ENCODE peak calls at places on chromosomes 7 and 10, in ten cellular contexts. G is ovary, U is astrocyte of the cerebellum, A is A549, Z is SK-N-SH, O is cardiac muscle cell, V is bronchial epithelial cell, D is testis, C is fibroblast of the aortic adventitia, Q is GM06990. Y is an unnamed sample.

GRCh38 chr7:21113609-21114416 is 314.1 kb upstream of the SP4 start:
- DNase-seq in D (no peak), C (no peak), U (no peak), Z (no peak), Q (no peak), V (no peak), G (no peak), O (no peak), A (no peak), Y (no peak)

GRCh38 chr7:35874881-35875280 is 74.0 kb downstream of the SEPTIN7 start:
- DNase-seq in U (no peak), G (no peak), A (no peak), D (no peak), Z (no peak), Q (no peak), V (no peak), C (peak; percentile 36), O (no peak), Y (no peak)

GRCh38 chr7:74289660-74290589 is 718 bp downstream of the CLIP2 start:
- DNase-seq in D (no peak), G (peak; percentile 56), V (no peak), C (peak; percentile 34), O (no peak), Z (peak; percentile 76), A (peak; percentile 42), U (no peak), Q (peak; percentile 59), Y (no peak)

GRCh38 chr10:131997366-131998049 is 15.8 kb upstream of the BNIP3 start:
- DNase-seq in Q (no peak), G (peak; percentile 93), O (peak; percentile 92), D (peak; percentile 83), U (peak; percentile 9), V (peak; percentile 84), C (peak; percentile 69), Z (no peak), A (peak; percentile 66), Y (peak; percentile 10)

GRCh38 chr7:47405921-47406765 is 175.8 kb downstream of the TNS3 start:
- DNase-seq in O (peak; percentile 38), G (peak; percentile 62), C (peak; percentile 46), Z (no peak), A (peak; percentile 49), U (peak; percentile 56), V (peak; percentile 78), Q (no peak), D (peak; percentile 62), Y (peak; percentile 85)

GRCh38 chr10:77620731-77621130 is 16.9 kb downstream of the KCNMA1 start:
- DNase-seq in A (no peak), V (peak; percentile 28), Q (no peak), O (no peak), U (no peak), G (no peak), C (no peak), Z (no peak), D (no peak), Y (no peak)

GRCh38 chr10:74460812-74461211 is 309.8 kb downstream of the ADK start:
- DNase-seq in V (no peak), U (no peak), G (no peak), Q (no peak), O (peak; percentile 5), Z (no peak), C (peak; percentile 12), A (no peak), D (no peak), Y (no peak)

GRCh38 chr10:3293536-3294431 is 121.2 kb upstream of the PITRM1 start:
- DNase-seq in A (no peak), C (peak; percentile 77), D (no peak), U (no peak), G (no peak), V (no peak), O (no peak), Q (no peak), Z (no peak), Y (no peak)

GRCh38 chr7:56206420-56206819 is 90.2 kb upstream of the NUPR2 start:
- DNase-seq in U (no peak), G (no peak), D (no peak), C (no peak), A (no peak), O (no peak), V (no peak), Q (no peak), Z (no peak), Y (no peak)

GRCh38 chr10:93030409-93030808 is 30.2 kb upstream of the CYP26C1 start:
- DNase-seq in G (no peak), Z (no peak), D (no peak), O (peak; percentile 78), C (peak; percentile 78), V (peak; percentile 71), U (peak; percentile 36), Q (no peak), A (peak; percentile 23), Y (peak; percentile 68)

DNA sequence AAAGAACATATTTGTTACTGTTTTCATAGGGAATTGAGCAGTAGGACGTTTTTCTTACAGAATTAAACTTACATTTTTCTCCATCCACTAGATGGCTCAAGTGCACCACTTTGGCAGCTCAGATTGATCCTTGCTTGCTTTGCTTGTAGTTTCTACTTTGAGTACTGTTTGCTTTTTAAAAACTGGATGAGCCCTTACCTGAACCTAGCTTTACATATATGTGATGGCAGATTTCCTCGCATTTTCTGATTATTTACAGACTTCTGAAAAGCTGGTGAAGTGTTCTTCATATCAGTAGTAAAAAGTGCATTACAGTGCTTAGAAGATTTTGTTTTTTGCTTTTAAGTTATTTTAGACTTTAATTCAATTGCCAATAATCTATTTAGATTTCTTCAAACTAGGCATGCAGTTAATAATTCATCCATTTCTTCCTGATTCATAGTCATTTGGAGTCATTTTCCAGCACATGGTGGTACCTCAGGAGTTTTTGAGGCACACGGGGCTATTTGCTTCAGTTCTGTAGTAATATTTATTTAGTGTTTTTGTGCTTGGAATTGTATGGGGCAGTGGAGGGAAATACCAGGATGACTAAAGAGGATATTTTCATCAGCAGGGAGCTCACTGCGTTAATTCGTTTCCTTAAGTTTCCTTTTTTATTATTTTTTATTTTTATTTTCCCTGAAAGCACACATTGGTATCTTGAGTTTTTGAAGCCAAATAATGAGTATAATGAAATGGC is 57.3 kb downstream of the MAPK8 start:
- DNase-seq in G (peak; percentile 45), A (peak; percentile 80), O (peak; percentile 86), D (peak; percentile 54), Z (peak; percentile 30), Q (peak; percentile 9), U (peak; percentile 75), V (peak; percentile 76), C (peak; percentile 88), Y (peak; percentile 36)
- H3K4me3 ChIP-seq in G (no peak overlapping the region), A (no peak overlapping the region), O (no peak overlapping the region), D (no peak overlapping the region), Z (no peak overlapping the region), Q (no peak overlapping the region), U (no peak overlapping the region), V (no peak overlapping the region), C (no peak overlapping the region), Y (no peak overlapping the region)

DNA sequence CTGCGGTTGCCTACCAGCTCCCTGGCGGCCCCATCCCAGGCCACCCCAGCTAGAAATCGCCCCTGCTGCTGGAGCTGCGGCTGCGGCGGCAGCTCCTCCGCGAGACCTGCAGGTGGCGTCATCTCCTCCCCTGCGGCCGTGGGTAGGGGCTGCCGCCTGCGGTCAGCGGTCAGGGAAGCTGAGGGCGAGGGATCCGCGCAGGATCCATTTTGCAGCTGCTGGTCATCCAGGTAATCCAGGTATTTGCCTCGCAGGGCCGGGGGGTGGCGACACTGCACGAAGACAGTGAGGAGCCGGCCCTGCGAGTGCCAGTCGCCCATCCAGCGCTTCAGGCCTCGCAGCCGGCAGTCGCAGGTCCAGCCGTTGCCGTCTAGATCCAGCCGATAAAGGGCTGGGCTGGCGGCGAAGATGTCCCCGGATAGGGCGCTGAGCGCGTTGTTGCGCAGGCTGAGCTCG is 1.5 kb downstream of the TRIL start:
- DNase-seq in O (peak; percentile 72), G (peak; percentile 66), Z (peak; percentile 95), U (no peak), Q (no peak), A (peak; percentile 33), V (peak; percentile 26), C (peak; percentile 18), D (peak; percentile 52), Y (no peak)
- TF ChIP-seq CTCF in O (peak; percentile 72), G (peak; percentile 67), Z (peak; percentile 75), U (peak; percentile 62), Q (peak; percentile 3), A (peak; percentile 6), V (peak; percentile 55), C (peak; percentile 66), D (peak; percentile 48), Y (peak; percentile 75)

DNA sequence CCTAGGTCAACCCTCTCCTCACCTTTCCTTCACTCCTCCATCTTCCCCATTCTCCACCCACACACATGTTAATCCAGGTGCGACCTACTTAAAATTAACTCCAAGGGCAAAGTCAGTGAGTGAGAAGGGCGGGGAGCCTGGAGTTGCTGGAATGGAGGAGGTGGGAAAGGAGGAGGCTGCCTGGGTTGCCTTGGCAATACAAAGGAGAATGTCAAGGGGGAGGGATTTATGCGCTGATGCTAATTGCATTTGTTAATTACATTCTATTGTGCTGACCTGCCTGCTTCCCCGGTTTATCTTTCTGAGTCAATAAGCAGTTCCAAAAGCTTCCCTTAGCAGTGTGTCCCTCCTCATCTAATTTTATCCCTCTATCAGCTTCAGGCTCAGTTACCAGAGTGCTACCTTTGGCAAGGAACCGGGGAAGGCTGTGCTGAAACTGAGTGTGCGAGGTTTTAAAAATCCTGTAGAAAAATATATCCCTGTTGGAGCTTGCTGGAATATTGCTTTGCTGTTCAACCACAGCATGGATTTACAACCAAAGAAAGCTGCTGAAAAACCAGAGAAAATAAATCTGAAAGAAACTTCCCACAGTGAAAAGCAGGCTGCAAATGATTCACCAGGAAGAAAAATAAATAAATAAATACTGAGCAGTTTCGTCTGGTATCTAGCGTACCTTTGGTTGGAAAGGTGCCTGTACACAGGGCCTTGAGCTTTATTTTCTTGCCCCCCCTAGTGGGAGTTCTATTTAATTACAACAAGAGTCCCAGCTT is 113.2 kb upstream of the DGKB start:
- DNase-seq in V (peak; percentile 87), D (peak; percentile 38), O (peak; percentile 85), Q (no peak), A (peak; percentile 69), G (peak; percentile 24), C (peak; percentile 79), Z (peak; percentile 49), U (peak; percentile 76), Y (peak; percentile 43)
- H3K4me3 ChIP-seq in V (no peak overlapping the region), D (no peak overlapping the region), O (peak overlapping the region; percentile 22), Q (no peak overlapping the region), A (no peak overlapping the region), G (no peak overlapping the region), C (no peak overlapping the region), Z (peak overlapping the region; percentile 37), U (peak overlapping the region; percentile 35), Y (peak overlapping the region; percentile 28)

GRCh38 chr7:132446265-132446664 is 130.0 kb downstream of the PLXNA4 start:
- DNase-seq in Q (no peak), G (no peak), A (no peak), D (no peak), O (no peak), V (no peak), U (no peak), Z (no peak), C (no peak), Y (no peak)

GRCh38 chr7:132446666-132447217 is 129.5 kb downstream of the PLXNA4 start:
- DNase-seq in O (no peak), Q (no peak), C (no peak), U (no peak), V (no peak), A (no peak), Z (no peak), G (no peak), D (no peak), Y (no peak)

GRCh38 chr7:132441935-132442334 is 134.3 kb downstream of the PLXNA4 start:
- DNase-seq in A (no peak), Z (no peak), V (no peak), C (no peak), G (no peak), O (no peak), Q (no peak), D (no peak), U (no peak), Y (no peak)

GRCh38 chr7:132440126-132440525 is 136.1 kb downstream of the PLXNA4 start:
- DNase-seq in V (no peak), D (no peak), U (no peak), C (no peak), Q (no peak), Z (no peak), A (no peak), G (no peak), O (no peak), Y (no peak)

GRCh38 chr7:132443776-132444520 is 132.3 kb downstream of the PLXNA4 start:
- DNase-seq in O (no peak), C (no peak), D (no peak), Z (no peak), Q (no peak), G (no peak), V (no peak), A (no peak), U (peak; percentile 23), Y (no peak)
- TF ChIP-seq CTCF in O (peak; percentile 11), C (no peak), D (no peak), Z (no peak), Q (no peak), G (no peak), V (no peak), A (no peak), U (peak; percentile 12), Y (no peak)